ENCODE peak calls at places on chromosomes 13 and 19, in ten cellular contexts. G, E, P, K, X, S, U, B, M and I are unnamed samples.

GRCh38 chr13:47117268-47117667 is 220.4 kb upstream of the HTR2A start:
- DNase-seq in G (no peak), E (peak), P (no peak), K (no peak), X (no peak), S (no peak), U (peak), B (no peak), M (no peak), I (no peak)

GRCh38 chr19:931860-932646 is 6.2 kb downstream of the ARID3A start:
- DNase-seq in G (no peak), E (no peak), P (no peak), K (no peak), X (no peak), S (no peak), U (no peak), B (no peak), M (no peak), I (no peak)

GRCh38 chr13:27006519-27007161 is 165.0 kb downstream of the USP12 start:
- DNase-seq in G (no peak), E (peak), P (no peak), K (no peak), X (no peak), S (no peak), U (no peak), B (no peak), M (no peak), I (no peak)

GRCh38 chr13:51935326-51936171 is 73.8 kb downstream of the CCDC70 start:
- DNase-seq in G (no peak), E (no peak), P (no peak), K (no peak), X (no peak), S (no peak), U (peak), B (no peak), M (no peak), I (no peak)

GRCh38 chr13:112144616-112145220 is 77.8 kb downstream of the SOX1 start:
- DNase-seq in G (no peak), E (no peak), P (no peak), K (no peak), X (no peak), S (no peak), U (no peak), B (no peak), M (no peak), I (no peak)

GRCh38 chr13:98706446-98707110 is 45.9 kb downstream of the SLC15A1 start:
- DNase-seq in G (no peak), E (no peak), P (no peak), K (no peak), X (no peak), S (no peak), U (peak), B (no peak), M (no peak), I (no peak)

GRCh38 chr19:4737955-4738580 is 14.4 kb upstream of the DPP9 start:
- DNase-seq in G (no peak), E (no peak), P (no peak), K (no peak), X (no peak), S (no peak), U (no peak), B (no peak), M (no peak), I (no peak)

GRCh38 chr13:39209731-39210633 is 171.7 kb downstream of the NHLRC3 start:
- DNase-seq in G (no peak), E (peak), P (no peak), K (no peak), X (no peak), S (no peak), U (no peak), B (no peak), M (no peak), I (no peak)

GRCh38 chr19:54230031-54230430 is 7.2 kb upstream of the LILRB3 start:
- DNase-seq in G (no peak), E (no peak), P (no peak), K (no peak), X (no peak), S (no peak), U (no peak), B (no peak), M (no peak), I (no peak)

GRCh38 chr13:27794921-27795717 is 2.8 kb downstream of the GSX1 start:
- DNase-seq in G (no peak), E (no peak), P (no peak), K (no peak), X (no peak), S (no peak), U (no peak), B (no peak), M (no peak), I (no peak)

GRCh38 chr13:99931462-99931861 is 40.1 kb downstream of the ZIC5 start:
- DNase-seq in G (no peak), E (no peak), P (no peak), K (no peak), X (no peak), S (no peak), U (no peak), B (no peak), M (no peak), I (no peak)

GRCh38 chr19:45469835-45470146 is 2.0 kb downstream of the FOSB start:
- DNase-seq in G (no peak), E (peak), P (no peak), K (no peak), X (no peak), S (peak), U (no peak), B (peak), M (no peak), I (no peak)

GRCh38 chr13:55437162-55437561 is 1703.6 kb upstream of the PRR20A start:
- DNase-seq in G (no peak), E (no peak), P (no peak), K (no peak), X (no peak), S (no peak), U (no peak), B (no peak), M (no peak), I (no peak)

GRCh38 chr19:47230122-47230920 is 678 bp downstream of the BBC3 start:
- DNase-seq in G (peak), E (peak), P (peak), K (peak), X (peak), S (peak), U (peak), B (peak), M (peak), I (no peak)

GRCh38 chr13:41596190-41596589 is 138.8 kb downstream of the RGCC start:
- DNase-seq in G (no peak), E (no peak), P (no peak), K (no peak), X (no peak), S (no peak), U (no peak), B (no peak), M (no peak), I (peak)

GRCh38 chr13:108981407-108981806 is 352.0 kb downstream of the MYO16 start:
- DNase-seq in G (no peak), E (no peak), P (no peak), K (no peak), X (no peak), S (no peak), U (no peak), B (no peak), M (no peak), I (no peak)

GRCh38 chr13:20544186-20544914 is 18.7 kb upstream of the CRYL1 start:
- DNase-seq in G (no peak), E (no peak), P (no peak), K (no peak), X (no peak), S (no peak), U (no peak), B (no peak), M (no peak), I (no peak)

GRCh38 chr19:38068851-38069250 is 155.2 kb downstream of the DPF1 start:
- DNase-seq in G (no peak), E (no peak), P (no peak), K (no peak), X (no peak), S (no peak), U (no peak), B (no peak), M (no peak), I (no peak)

GRCh38 chr19:39162441-39163043 is 34.2 kb upstream of the NCCRP1 start:
- DNase-seq in G (no peak), E (no peak), P (no peak), K (no peak), X (no peak), S (no peak), U (no peak), B (no peak), M (no peak), I (no peak)

GRCh38 chr19:29789007-29789406 is 22.8 kb upstream of the CCNE1 start:
- DNase-seq in G (no peak), E (no peak), P (no peak), K (no peak), X (no peak), S (no peak), U (no peak), B (no peak), M (no peak), I (no peak)

GRCh38 chr19:51020988-51021651 is 1.6 kb upstream of the KLK10 start:
- DNase-seq in G (no peak), E (peak), P (peak), K (no peak), X (peak), S (no peak), U (peak), B (peak), M (no peak), I (peak)

GRCh38 chr19:32022946-32023832 is 322.2 kb upstream of the ZNF507 start:
- DNase-seq in G (no peak), E (no peak), P (no peak), K (no peak), X (no peak), S (no peak), U (peak), B (no peak), M (no peak), I (no peak)